ENCODE peak calls at places on chromosomes 3 and 15, in four cellular contexts. Q is Calu3, F is colonic mucosa, J is NAMALWA. U is an unnamed sample.

GRCh38 chr3:41893977-41894376 is 67.9 kb downstream of the ULK4 start:
- DNase-seq in Q (peak), F (peak), J (peak), U (peak)

GRCh38 chr15:52183562-52184173 is 7.5 kb downstream of the GNB5 start:
- DNase-seq in Q (peak), F (no peak), J (peak), U (no peak)

GRCh38 chr15:79903626-79904025 is 6.8 kb upstream of the MTHFS start:
- DNase-seq in Q (no peak), F (no peak), J (no peak), U (no peak)

GRCh38 chr15:31338879-31339557 is 12.4 kb downstream of the KLF13 start:
- DNase-seq in Q (no peak), F (no peak), J (no peak), U (no peak)

GRCh38 chr3:187746479-187747335 is 1.4 kb upstream of the BCL6 start:
- DNase-seq in Q (no peak), F (no peak), J (peak), U (no peak)

GRCh38 chr3:42120866-42121265 is 29.7 kb downstream of the TRAK1 start:
- DNase-seq in Q (peak), F (no peak), J (no peak), U (no peak)

GRCh38 chr3:169440926-169441325 is 222.6 kb downstream of the MECOM start:
- DNase-seq in Q (no peak), F (no peak), J (no peak), U (no peak)

GRCh38 chr15:70793694-70794093 is 30.3 kb upstream of the UACA start:
- DNase-seq in Q (no peak), F (no peak), J (no peak), U (no peak)

GRCh38 chr3:51675201-51675611 is 4.2 kb downstream of the TEX264 start:
- DNase-seq in Q (no peak), F (no peak), J (no peak), U (no peak)

GRCh38 chr3:94873751-94874150 is 810.9 kb downstream of the NSUN3 start:
- DNase-seq in Q (no peak), F (no peak), J (no peak), U (no peak)

U was measured in small intestine.